ENCODE peak calls at places on chromosomes 2 and 18, in ten cellular contexts. N, O, E, Y, Q, C, M, F, G and D are unnamed samples. For H3K9me3, the result is how much of the 10 kb centered on the place peaks cover.

GRCh38 chr2:220572385-220572784 is 945.0 kb downstream of the SLC4A3 start:
- DNase-seq in N (no peak), O (no peak), E (no peak), Y (no peak), Q (no peak), C (no peak), M (no peak), F (no peak), G (no peak), D (no peak)

GRCh38 chr2:191501390-191502168 is 176.4 kb upstream of the NABP1 start:
- DNase-seq in N (peak), O (no peak), E (no peak), Y (peak), Q (no peak), C (no peak), M (no peak), F (no peak), G (no peak), D (no peak)

GRCh38 chr18:7789853-7790552 is 222.9 kb downstream of the PTPRM start:
- DNase-seq in N (peak), O (no peak), E (no peak), Y (peak), Q (no peak), C (no peak), M (no peak), F (no peak), G (no peak), D (peak)

GRCh38 chr18:11733031-11733430 is 44.0 kb downstream of the GNAL start:
- DNase-seq in N (peak), O (peak), E (peak), Y (peak), Q (peak), C (peak), M (peak), F (peak), G (peak), D (peak)

GRCh38 chr2:220966636-220967035 is 605.5 kb downstream of the EPHA4 start:
- DNase-seq in N (no peak), O (no peak), E (no peak), Y (no peak), Q (no peak), C (no peak), M (no peak), F (no peak), G (no peak), D (no peak)

GRCh38 chr2:148955798-148956197 is 80.8 kb downstream of the KIF5C start:
- DNase-seq in N (no peak), O (no peak), E (no peak), Y (no peak), Q (no peak), C (no peak), M (no peak), F (no peak), G (no peak), D (no peak)

GRCh38 chr2:219998099-219998498 is 370.7 kb downstream of the SLC4A3 start:
- DNase-seq in N (no peak), O (no peak), E (no peak), Y (peak), Q (no peak), C (no peak), M (no peak), F (no peak), G (no peak), D (no peak)

GRCh38 chr18:45166341-45167108 is 448.8 kb upstream of the SLC14A2 start:
- DNase-seq in N (no peak), O (no peak), E (no peak), Y (peak), Q (no peak), C (peak), M (no peak), F (no peak), G (no peak), D (no peak)

GRCh38 chr2:238294393-238295143 is 6.2 kb upstream of the PER2 start:
- DNase-seq in N (peak), O (no peak), E (no peak), Y (no peak), Q (peak), C (peak), M (no peak), F (peak), G (no peak), D (no peak)

GRCh38 chr18:72871091-72871490 is 3.3 kb upstream of the NETO1 start:
- DNase-seq in N (no peak), O (no peak), E (no peak), Y (no peak), Q (no peak), C (no peak), M (no peak), F (no peak), G (no peak), D (no peak)

GRCh38 chr2:112795720-112796119 is 11.4 kb upstream of the IL1A start:
- DNase-seq in N (no peak), O (no peak), E (no peak), Y (no peak), Q (no peak), C (no peak), M (no peak), F (no peak), G (no peak), D (peak)

GRCh38 chr18:72895548-72895947 is 27.8 kb upstream of the NETO1 start:
- DNase-seq in N (no peak), O (no peak), E (no peak), Y (no peak), Q (no peak), C (no peak), M (no peak), F (no peak), G (no peak), D (no peak)

GRCh38 chr2:33660416-33661118 is 61.5 kb upstream of the FAM98A start:
- DNase-seq in N (no peak), O (no peak), E (no peak), Y (no peak), Q (no peak), C (no peak), M (no peak), F (no peak), G (no peak), D (no peak)

GRCh38 chr2:7031424-7032245 is 114.4 kb downstream of the RNF144A start:
- DNase-seq in N (peak), O (no peak), E (peak), Y (peak), Q (peak), C (peak), M (peak), F (peak), G (peak), D (peak)

GRCh38 chr2:181143790-181144300 is 163.4 kb downstream of the UBE2E3 start:
- DNase-seq in N (no peak), O (no peak), E (no peak), Y (no peak), Q (no peak), C (no peak), M (no peak), F (no peak), G (no peak), D (no peak)
- TF ChIP-seq POLR2A in N (no peak), O (no peak), E (no peak), Y (no peak), Q (no peak), C (no peak), M (no peak), F (no peak), G (no peak), D (no peak)

DNA sequence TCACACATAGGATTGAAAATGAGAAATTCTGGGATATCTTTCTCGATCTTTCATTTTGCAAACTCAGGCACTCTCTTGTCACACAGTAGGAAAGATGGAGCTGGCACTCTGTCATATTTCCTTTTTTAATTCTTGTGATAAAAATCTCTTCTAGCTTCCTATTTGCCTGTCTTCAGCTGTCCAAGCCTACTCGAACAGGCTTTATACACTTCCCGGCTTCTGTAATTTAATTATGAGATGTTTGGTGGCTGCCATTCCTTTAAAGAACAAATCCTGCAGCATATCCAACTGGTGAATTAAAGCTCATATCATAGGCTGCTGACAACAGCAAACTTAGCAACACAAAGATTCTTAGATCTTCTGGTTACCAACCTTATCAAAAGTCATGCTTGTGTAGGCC is 1484.3 kb upstream of the PIK3C3 start:
- DNase-seq in N (no peak), O (no peak), E (no peak), Y (no peak), Q (no peak), C (no peak), M (no peak), F (no peak), G (no peak), D (no peak)
- H3K9me3 ChIP-seq in N (under half), O (under half), E (under half), Y (under half), Q (under half), C (under half), M (under half), F (under half), G (under half), D (under half)

GRCh38 chr18:55110436-55110835 is 151.2 kb upstream of the CCDC68 start:
- DNase-seq in N (no peak), O (no peak), E (no peak), Y (no peak), Q (no peak), C (no peak), M (no peak), F (no peak), G (peak), D (no peak)
- TF ChIP-seq POLR2A in N (no peak), O (no peak), E (no peak), Y (no peak), Q (no peak), C (no peak), M (no peak), F (no peak), G (no peak), D (no peak)

DNA sequence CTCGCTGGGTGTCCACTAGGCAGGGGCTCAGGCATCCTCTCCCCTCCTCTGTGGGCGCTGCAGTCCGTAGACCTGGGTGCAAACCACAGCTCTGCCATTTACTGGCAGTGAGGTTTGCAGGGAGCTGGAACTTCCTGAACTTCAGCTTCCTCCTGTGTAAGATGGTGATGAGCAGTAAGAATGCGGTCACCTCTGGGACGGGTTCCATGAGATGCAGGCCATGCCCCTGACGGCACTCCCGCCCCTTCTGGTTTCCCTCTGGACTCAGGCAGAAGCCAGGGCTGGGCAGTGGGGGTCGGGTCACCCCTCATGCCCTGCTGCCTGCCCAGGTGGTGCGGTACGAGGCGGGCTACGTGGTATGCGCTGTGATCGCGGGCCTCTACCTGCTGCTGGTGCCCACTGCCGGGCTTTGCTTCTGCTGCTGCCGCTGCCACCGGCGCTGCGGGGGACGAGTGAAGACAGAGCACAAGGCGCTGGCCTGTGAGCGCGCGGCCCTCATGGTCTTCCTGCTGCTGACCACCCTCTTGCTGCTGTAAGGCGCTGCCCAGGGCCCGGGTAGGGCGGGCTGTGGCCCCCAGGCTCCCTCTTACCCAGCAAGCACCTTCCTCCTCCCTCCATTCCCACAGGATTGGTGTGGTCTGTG is 1.5 kb downstream of the PROM2 start:
- DNase-seq in N (no peak), O (no peak), E (no peak), Y (no peak), Q (peak), C (peak), M (peak), F (peak), G (peak), D (peak)
- H3K9me3 ChIP-seq in N (under half), O (under half), E (under half), Y (under half), Q (under half), C (under half), M (under half), F (under half), G (under half), D (under half)

GRCh38 chr2:37090019-37090477 is 5.7 kb downstream of the GPATCH11 start:
- DNase-seq in N (no peak), O (no peak), E (no peak), Y (no peak), Q (no peak), C (no peak), M (no peak), F (no peak), G (no peak), D (no peak)
- TF ChIP-seq POLR2A in N (no peak), O (no peak), E (no peak), Y (no peak), Q (no peak), C (no peak), M (no peak), F (no peak), G (no peak), D (no peak)

GRCh38 chr18:71040161-71040560 is 751.3 kb downstream of the SOCS6 start:
- DNase-seq in N (no peak), O (no peak), E (no peak), Y (no peak), Q (no peak), C (no peak), M (no peak), F (no peak), G (no peak), D (no peak)

GRCh38 chr18:71047882-71048281 is 759.0 kb downstream of the SOCS6 start:
- DNase-seq in N (no peak), O (no peak), E (no peak), Y (no peak), Q (no peak), C (no peak), M (no peak), F (no peak), G (no peak), D (no peak)

DNA sequence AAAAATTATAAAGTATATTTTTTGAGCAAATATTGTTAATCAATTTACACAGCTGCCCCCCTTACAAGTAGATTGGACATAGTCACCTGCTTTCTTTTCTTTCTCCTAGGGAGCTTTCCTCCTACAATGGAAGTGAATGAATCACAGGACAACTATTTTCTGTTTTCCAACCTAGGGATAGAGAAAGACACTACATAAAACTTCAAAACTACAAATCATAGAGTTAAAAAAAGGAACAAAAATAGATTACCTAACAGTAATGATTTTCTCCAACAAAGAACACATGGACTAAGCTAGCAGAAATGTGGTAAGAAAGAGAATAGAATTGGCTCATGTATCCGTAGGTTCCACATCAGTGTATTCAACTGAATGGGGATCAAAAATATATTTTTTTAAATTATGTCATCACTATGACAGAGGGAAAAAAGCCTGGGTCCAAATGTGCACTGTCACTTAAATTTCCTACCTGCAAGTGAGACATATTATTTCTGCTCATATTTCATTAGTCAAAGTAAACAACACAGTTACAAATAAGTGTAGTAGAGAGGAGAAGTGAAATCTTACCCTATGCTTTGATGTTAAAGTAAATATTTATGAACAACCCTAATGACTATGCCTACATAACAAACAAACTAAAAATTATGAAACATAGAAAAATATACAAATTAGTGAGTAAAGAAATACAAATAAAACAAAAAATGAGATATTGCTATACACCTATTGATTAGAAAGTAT is 756.7 kb downstream of the SOCS6 start:
- DNase-seq in N (no peak), O (no peak), E (no peak), Y (no peak), Q (no peak), C (no peak), M (no peak), F (no peak), G (no peak), D (no peak)
- H3K9me3 ChIP-seq in N (under half), O (under half), E (under half), Y (under half), Q (under half), C (under half), M (under half), F (under half), G (under half), D (under half)